ENCODE peak calls at places on chromosomes 1 and 21, in four cellular contexts. One of them, this sample, is unnamed.
A peak's percentile ranks its signal among the peaks of the same experiment; 100 is the strongest.

GRCh38 chr21:15850645-15851044 is 120.9 kb downstream of the USP25 start:
- DNase-seq in left ventricle myocardium inferior: no peak
- DNase-seq in BJ: no peak
- DNase-seq in kidney: no peak
- DNase-seq in this sample: no peak

GRCh38 chr1:117231748-117232373 is 21.1 kb upstream of the VTCN1 start:
- DNase-seq in kidney: no peak
- DNase-seq in BJ: no peak
- DNase-seq in left ventricle myocardium inferior: no peak
- DNase-seq in this sample: no peak

GRCh38 chr1:235669277-235669676 is 19.7 kb upstream of the GNG4 start:
- DNase-seq in left ventricle myocardium inferior: no peak
- DNase-seq in kidney: no peak
- DNase-seq in BJ: no peak
- DNase-seq in this sample: no peak

GRCh38 chr21:46096997-46097825 is 701 bp upstream of the COL6A2 start:
- DNase-seq in kidney: peak; percentile 72
- DNase-seq in BJ: no peak
- DNase-seq in left ventricle myocardium inferior: no peak
- DNase-seq in this sample: no peak

GRCh38 chr1:94792473-94792875 is 27.7 kb upstream of the SLC44A3 start:
- DNase-seq in left ventricle myocardium inferior: no peak
- DNase-seq in BJ: no peak
- DNase-seq in kidney: no peak
- DNase-seq in this sample: no peak

GRCh38 chr1:111045033-111045722 is 81.5 kb upstream of the LRIF1 start:
- DNase-seq in left ventricle myocardium inferior: no peak
- DNase-seq in kidney: no peak
- DNase-seq in BJ: no peak
- DNase-seq in this sample: no peak

GRCh38 chr1:201876148-201876547 is 12.6 kb upstream of the SHISA4 start:
- DNase-seq in BJ: no peak
- DNase-seq in left ventricle myocardium inferior: no peak
- DNase-seq in kidney: no peak
- DNase-seq in this sample: no peak

GRCh38 chr21:34941162-34941561 is 107.9 kb downstream of the RUNX1 start:
- DNase-seq in BJ: no peak
- DNase-seq in left ventricle myocardium inferior: no peak
- DNase-seq in kidney: no peak
- DNase-seq in this sample: no peak

GRCh38 chr1:168465942-168466702 is 77.7 kb downstream of the XCL2 start:
- DNase-seq in kidney: no peak
- DNase-seq in left ventricle myocardium inferior: peak; percentile 23
- DNase-seq in BJ: no peak
- DNase-seq in this sample: no peak

GRCh38 chr21:44267655-44268142 is 6.0 kb upstream of the DNMT3L start:
- DNase-seq in left ventricle myocardium inferior: no peak
- DNase-seq in kidney: peak; percentile 59
- DNase-seq in BJ: no peak
- DNase-seq in this sample: no peak

GRCh38 chr1:203551550-203551949 is 57.6 kb downstream of the OPTC start:
- DNase-seq in BJ: no peak
- DNase-seq in left ventricle myocardium inferior: no peak
- DNase-seq in kidney: no peak
- DNase-seq in this sample: no peak

GRCh38 chr1:226940029-226940805 is at the start of gene COQ8A:
- DNase-seq in BJ: peak; percentile 97
- DNase-seq in kidney: peak; percentile 100
- DNase-seq in left ventricle myocardium inferior: peak; percentile 99
- DNase-seq in this sample: peak; percentile 97

GRCh38 chr1:87436534-87436933 is 107.9 kb downstream of the LMO4 start:
- DNase-seq in left ventricle myocardium inferior: peak; percentile 39
- DNase-seq in kidney: peak; percentile 75
- DNase-seq in BJ: no peak
- DNase-seq in this sample: no peak

GRCh38 chr1:115710859-115711624 is 57.5 kb downstream of the CASQ2 start:
- DNase-seq in left ventricle myocardium inferior: no peak
- DNase-seq in kidney: no peak
- DNase-seq in BJ: no peak
- DNase-seq in this sample: no peak

GRCh38 chr1:150352883-150353282 is 11.1 kb upstream of the RPRD2 start:
- DNase-seq in left ventricle myocardium inferior: no peak
- DNase-seq in kidney: no peak
- DNase-seq in BJ: no peak
- DNase-seq in this sample: no peak

GRCh38 chr1:59498640-59499039 is 201.7 kb downstream of the FGGY start:
- DNase-seq in left ventricle myocardium inferior: no peak
- DNase-seq in kidney: no peak
- DNase-seq in BJ: no peak
- DNase-seq in this sample: no peak

GRCh38 chr1:198269352-198269940 is 112.6 kb downstream of the NEK7 start:
- DNase-seq in left ventricle myocardium inferior: no peak
- DNase-seq in kidney: no peak
- DNase-seq in BJ: no peak
- DNase-seq in this sample: no peak

GRCh38 chr1:221708987-221709386 is 32.9 kb downstream of the DUSP10 start:
- DNase-seq in kidney: no peak
- DNase-seq in left ventricle myocardium inferior: no peak
- DNase-seq in BJ: no peak
- DNase-seq in this sample: no peak

GRCh38 chr1:63407002-63407401 is 39.6 kb downstream of the ALG6 start:
- DNase-seq in left ventricle myocardium inferior: no peak
- DNase-seq in BJ: no peak
- DNase-seq in kidney: no peak
- DNase-seq in this sample: no peak

GRCh38 chr1:9816199-9816598 is 7.6 kb downstream of the CLSTN1 start:
- DNase-seq in kidney: no peak
- DNase-seq in left ventricle myocardium inferior: no peak
- DNase-seq in BJ: no peak
- DNase-seq in this sample: no peak

GRCh38 chr1:192939440-192939839 is 119.7 kb downstream of the UCHL5 start:
- DNase-seq in kidney: no peak
- DNase-seq in left ventricle myocardium inferior: no peak
- DNase-seq in BJ: no peak
- DNase-seq in this sample: no peak

GRCh38 chr1:230340778-230341546 is 85.2 kb downstream of the PGBD5 start:
- DNase-seq in left ventricle myocardium inferior: peak; percentile 56
- DNase-seq in kidney: no peak
- DNase-seq in BJ: no peak
- DNase-seq in this sample: no peak

GRCh38 chr21:45624356-45624854 is 19.1 kb upstream of the PCBP3 start:
- DNase-seq in kidney: no peak
- DNase-seq in left ventricle myocardium inferior: no peak
- DNase-seq in BJ: no peak
- DNase-seq in this sample: no peak

GRCh38 chr1:212966619-212967018 is 16.3 kb downstream of the VASH2 start:
- DNase-seq in kidney: no peak
- DNase-seq in BJ: no peak
- DNase-seq in left ventricle myocardium inferior: no peak
- DNase-seq in this sample: no peak

GRCh38 chr1:76330993-76331603 is 256.6 kb downstream of the ST6GALNAC3 start:
- DNase-seq in BJ: peak; percentile 5
- DNase-seq in kidney: no peak
- DNase-seq in left ventricle myocardium inferior: no peak
- DNase-seq in this sample: peak; percentile 42

GRCh38 chr1:11893907-11894251 is 32.3 kb downstream of the KIAA2013 start:
- DNase-seq in BJ: no peak
- DNase-seq in left ventricle myocardium inferior: peak; percentile 58
- DNase-seq in kidney: no peak
- DNase-seq in this sample: no peak

GRCh38 chr1:197736689-197737088 is 38.6 kb downstream of the DENND1B start:
- DNase-seq in kidney: no peak
- DNase-seq in left ventricle myocardium inferior: no peak
- DNase-seq in BJ: peak; percentile 89
- DNase-seq in this sample: peak; percentile 90

GRCh38 chr1:8858888-8859706 is 19.4 kb downstream of the ENO1 start:
- DNase-seq in left ventricle myocardium inferior: no peak
- DNase-seq in kidney: no peak
- DNase-seq in BJ: no peak
- DNase-seq in this sample: no peak

GRCh38 chr1:221963742-221964141 is 221.9 kb upstream of the DUSP10 start:
- DNase-seq in BJ: no peak
- DNase-seq in left ventricle myocardium inferior: no peak
- DNase-seq in kidney: no peak
- DNase-seq in this sample: no peak

GRCh38 chr1:182200025-182200814 is 138.7 kb upstream of the ZNF648 start:
- DNase-seq in kidney: no peak
- DNase-seq in BJ: no peak
- DNase-seq in left ventricle myocardium inferior: no peak
- DNase-seq in this sample: no peak

GRCh38 chr1:167492509-167492910 is 25.8 kb downstream of the CD247 start:
- DNase-seq in BJ: no peak
- DNase-seq in left ventricle myocardium inferior: no peak
- DNase-seq in kidney: no peak
- DNase-seq in this sample: no peak

GRCh38 chr1:241411056-241411775 is 54.2 kb upstream of the RGS7 start:
- DNase-seq in kidney: no peak
- DNase-seq in left ventricle myocardium inferior: no peak
- DNase-seq in BJ: peak; percentile 29
- DNase-seq in this sample: peak; percentile 84

GRCh38 chr21:34229361-34229760 is 134.4 kb upstream of the KCNE2 start:
- DNase-seq in left ventricle myocardium inferior: no peak
- DNase-seq in kidney: no peak
- DNase-seq in BJ: no peak
- DNase-seq in this sample: no peak

GRCh38 chr1:76075877-76076276 is 1.3 kb downstream of the ST6GALNAC3 start:
- DNase-seq in kidney: no peak
- DNase-seq in BJ: no peak
- DNase-seq in left ventricle myocardium inferior: no peak
- DNase-seq in this sample: no peak

GRCh38 chr1:161502641-161503393 is 2.4 kb upstream of the FCGR2A start:
- DNase-seq in kidney: no peak
- DNase-seq in BJ: no peak
- DNase-seq in left ventricle myocardium inferior: no peak
- DNase-seq in this sample: peak; percentile 57

GRCh38 chr1:38029725-38030511 is 16.7 kb downstream of the POU3F1 start:
- DNase-seq in left ventricle myocardium inferior: peak; percentile 51
- DNase-seq in BJ: no peak
- DNase-seq in kidney: no peak
- DNase-seq in this sample: no peak

GRCh38 chr1:1004420-1004779 is 4.5 kb upstream of the HES4 start:
- DNase-seq in kidney: peak; percentile 59
- DNase-seq in BJ: no peak
- DNase-seq in left ventricle myocardium inferior: no peak
- DNase-seq in this sample: no peak

GRCh38 chr21:16193758-16194606 is 464.2 kb downstream of the USP25 start:
- DNase-seq in left ventricle myocardium inferior: peak; percentile 58
- DNase-seq in BJ: peak; percentile 34
- DNase-seq in kidney: peak; percentile 83
- DNase-seq in this sample: peak; percentile 33

GRCh38 chr21:39863111-39863510 is 4.1 kb upstream of the PCP4 start:
- DNase-seq in kidney: no peak
- DNase-seq in BJ: no peak
- DNase-seq in left ventricle myocardium inferior: no peak
- DNase-seq in this sample: no peak

GRCh38 chr1:184116287-184116686 is 64.8 kb downstream of the TSEN15 start:
- DNase-seq in left ventricle myocardium inferior: no peak
- DNase-seq in kidney: no peak
- DNase-seq in BJ: no peak
- DNase-seq in this sample: no peak

GRCh38 chr1:184113251-184113650 is 61.7 kb downstream of the TSEN15 start:
- DNase-seq in kidney: no peak
- DNase-seq in left ventricle myocardium inferior: no peak
- DNase-seq in BJ: no peak
- DNase-seq in this sample: no peak

GRCh38 chr1:184114818-184115398 is 63.4 kb downstream of the TSEN15 start:
- DNase-seq in kidney: no peak
- DNase-seq in BJ: no peak
- DNase-seq in left ventricle myocardium inferior: no peak
- DNase-seq in this sample: no peak

GRCh38 chr1:184112176-184112948 is 60.8 kb downstream of the TSEN15 start:
- DNase-seq in left ventricle myocardium inferior: no peak
- DNase-seq in BJ: no peak
- DNase-seq in kidney: no peak
- DNase-seq in this sample: no peak

DNA sequence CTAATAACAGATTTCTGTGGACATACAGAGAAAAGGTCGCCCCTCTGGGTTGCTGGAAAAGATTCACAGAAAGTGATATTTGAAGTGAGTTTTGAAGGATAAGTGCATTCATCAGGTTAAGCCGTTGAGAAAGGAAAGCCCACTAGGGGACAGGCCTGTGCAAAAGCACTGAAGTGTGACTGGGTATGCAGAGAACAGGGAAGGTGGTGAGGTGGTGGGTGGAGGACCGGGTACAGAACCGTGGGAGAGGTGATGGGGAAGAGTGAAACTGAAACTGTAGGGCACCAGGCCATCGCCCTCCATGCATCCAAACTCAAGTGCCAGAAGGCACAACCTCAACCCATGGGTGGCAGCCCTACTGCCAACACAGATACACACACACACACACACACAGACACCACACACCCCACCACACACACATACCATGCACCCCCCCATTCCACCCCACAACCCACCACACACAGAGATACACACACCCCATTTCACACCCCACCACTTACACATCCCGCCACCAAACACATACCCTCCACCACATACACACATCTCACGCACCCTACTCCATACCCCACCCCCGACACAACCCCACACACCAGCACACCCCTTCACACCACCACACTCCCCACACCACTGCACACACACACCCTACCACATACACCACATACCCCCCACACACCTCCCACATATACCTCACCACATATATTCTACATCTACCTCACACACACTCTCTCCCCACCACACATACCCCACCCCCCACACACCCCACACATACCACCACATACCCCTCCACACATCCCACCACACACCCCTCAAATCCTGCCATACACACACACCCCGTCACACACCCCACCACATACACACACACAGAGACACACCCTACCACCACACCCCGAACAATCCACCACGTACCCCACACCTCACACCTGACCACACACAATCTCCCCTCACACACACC is 59.0 kb downstream of the TSEN15 start:
- DNase-seq in left ventricle myocardium inferior: no peak
- DNase-seq in BJ: no peak
- DNase-seq in kidney: no peak
- DNase-seq in this sample: no peak
- TF ChIP-seq CTCF in left ventricle myocardium inferior: no peak
- TF ChIP-seq CTCF in BJ: no peak
- TF ChIP-seq CTCF in kidney: no peak
- TF ChIP-seq CTCF in this sample: peak; percentile 15

GRCh38 chr1:207993477-207994445 is 82.8 kb upstream of the CD34 start:
- DNase-seq in left ventricle myocardium inferior: no peak
- DNase-seq in kidney: no peak
- DNase-seq in BJ: no peak
- DNase-seq in this sample: no peak
- TF ChIP-seq CTCF in left ventricle myocardium inferior: no peak
- TF ChIP-seq CTCF in kidney: peak; percentile 8
- TF ChIP-seq CTCF in BJ: peak; percentile 32
- TF ChIP-seq CTCF in this sample: peak; percentile 58

GRCh38 chr1:44819594-44820327 is 11.4 kb downstream of the BTBD19 start:
- DNase-seq in kidney: peak; percentile 94
- DNase-seq in left ventricle myocardium inferior: peak; percentile 79
- DNase-seq in BJ: peak; percentile 79
- DNase-seq in this sample: no peak
- TF ChIP-seq CTCF in kidney: no peak
- TF ChIP-seq CTCF in left ventricle myocardium inferior: no peak
- TF ChIP-seq CTCF in BJ: no peak
- TF ChIP-seq CTCF in this sample: peak; percentile 4

GRCh38 chr1:40380817-40381216 is 7.3 kb downstream of the SMAP2 start:
- DNase-seq in BJ: no peak
- DNase-seq in kidney: no peak
- DNase-seq in left ventricle myocardium inferior: no peak
- DNase-seq in this sample: no peak
- TF ChIP-seq CTCF in BJ: no peak
- TF ChIP-seq CTCF in kidney: no peak
- TF ChIP-seq CTCF in left ventricle myocardium inferior: no peak
- TF ChIP-seq CTCF in this sample: no peak

This sample was measured in AG09309.